ENCODE peak calls at places on chromosomes 12 and 14, in five cellular contexts. T is H1, D is HCT116, S is SK-N-SH, I is GM12878. R is an unnamed sample.

GRCh38 chr12:6630696-6631095 is 5.1 kb downstream of the LPAR5 start:
- DNase-seq in T (no peak), D (no peak), S (peak), I (no peak), R (no peak)

GRCh38 chr14:66000771-66001170 is 485.4 kb upstream of the CCDC196 start:
- DNase-seq in T (no peak), D (no peak), S (no peak), I (no peak), R (no peak)

GRCh38 chr14:31280871-31281220 is 73.3 kb upstream of the HECTD1 start:
- DNase-seq in T (no peak), D (no peak), S (no peak), I (no peak), R (no peak)

GRCh38 chr12:132199101-132199500 is 54.8 kb downstream of the NOC4L start:
- DNase-seq in T (no peak), D (no peak), S (no peak), I (no peak), R (no peak)

GRCh38 chr12:111426341-111427185 is 20.8 kb downstream of the SH2B3 start:
- DNase-seq in T (no peak), D (no peak), S (no peak), I (no peak), R (no peak)

GRCh38 chr14:82414853-82415539 is 881.3 kb upstream of the SEL1L start:
- DNase-seq in T (no peak), D (no peak), S (no peak), I (no peak), R (no peak)

GRCh38 chr14:99604766-99605298 is 825 bp upstream of the CCDC85C start:
- DNase-seq in T (no peak), D (no peak), S (peak), I (no peak), R (no peak)

GRCh38 chr12:78181544-78182162 is 351.0 kb downstream of the NAV3 start:
- DNase-seq in T (no peak), D (no peak), S (peak), I (no peak), R (no peak)

GRCh38 chr12:65300679-65301349 is 22.3 kb downstream of the MSRB3 start:
- DNase-seq in T (no peak), D (peak), S (no peak), I (no peak), R (no peak)

GRCh38 chr12:130177615-130178014 is 15.4 kb downstream of the FZD10 start:
- DNase-seq in T (no peak), D (no peak), S (no peak), I (no peak), R (no peak)

GRCh38 chr12:121114806-121115205 is 17.9 kb upstream of the P2RX7 start:
- DNase-seq in T (no peak), D (no peak), S (no peak), I (no peak), R (no peak)

GRCh38 chr14:24321212-24321975 is 10.1 kb downstream of the LTB4R start:
- DNase-seq in T (no peak), D (no peak), S (no peak), I (no peak), R (no peak)

GRCh38 chr14:63604626-63605025 is 37.0 kb downstream of the WDR89 start:
- DNase-seq in T (no peak), D (no peak), S (no peak), I (no peak), R (no peak)

GRCh38 chr12:43891856-43892574 is 56.1 kb downstream of the TMEM117 start:
- DNase-seq in T (no peak), D (no peak), S (no peak), I (no peak), R (no peak)

GRCh38 chr12:48903363-48903981 is 21.8 kb downstream of the FKBP11 start:
- DNase-seq in T (no peak), D (no peak), S (no peak), I (no peak), R (no peak)

GRCh38 chr12:2834581-2835491 is at the start of gene NRIP2:
- DNase-seq in T (peak), D (no peak), S (peak), I (no peak), R (no peak)

GRCh38 chr12:49097381-49097780 is 2.8 kb upstream of the DHH start:
- DNase-seq in T (no peak), D (no peak), S (no peak), I (no peak), R (no peak)

GRCh38 chr12:102879-103168 is 36.3 kb downstream of the IQSEC3 start:
- DNase-seq in T (peak), D (no peak), S (no peak), I (no peak), R (no peak)

GRCh38 chr14:100441271-100441947 is 118.3 kb downstream of the SLC25A47 start:
- DNase-seq in T (peak), D (no peak), S (no peak), I (no peak), R (no peak)

GRCh38 chr12:59716049-59716448 is 120.2 kb downstream of the SLC16A7 start:
- DNase-seq in T (no peak), D (no peak), S (no peak), I (no peak), R (no peak)

GRCh38 chr12:101087903-101088302 is 122.1 kb downstream of the SLC5A8 start:
- DNase-seq in T (no peak), D (no peak), S (no peak), I (no peak), R (no peak)

GRCh38 chr12:92706594-92706993 is 3.8 kb downstream of the PLEKHG7 start:
- DNase-seq in T (no peak), D (no peak), S (no peak), I (no peak), R (no peak)

GRCh38 chr12:108691995-108692808 is 39.1 kb downstream of the CORO1C start:
- DNase-seq in T (no peak), D (no peak), S (no peak), I (no peak), R (no peak)

GRCh38 chr14:54652188-54652889 is 85.4 kb downstream of the SAMD4A start:
- DNase-seq in T (no peak), D (peak), S (no peak), I (no peak), R (peak)

GRCh38 chr14:22531451-22532344 is 57.3 kb downstream of the DAD1 start:
- DNase-seq in T (no peak), D (no peak), S (no peak), I (peak), R (no peak)
- H3K4me3 ChIP-seq in T (no peak), D (no peak), S (no peak), I (peak), R (no peak)

GRCh38 chr14:106277503-106277902 is 751.1 kb downstream of the TMEM121 start:
- DNase-seq in T (no peak), D (no peak), S (peak), I (no peak), R (peak)

DNA sequence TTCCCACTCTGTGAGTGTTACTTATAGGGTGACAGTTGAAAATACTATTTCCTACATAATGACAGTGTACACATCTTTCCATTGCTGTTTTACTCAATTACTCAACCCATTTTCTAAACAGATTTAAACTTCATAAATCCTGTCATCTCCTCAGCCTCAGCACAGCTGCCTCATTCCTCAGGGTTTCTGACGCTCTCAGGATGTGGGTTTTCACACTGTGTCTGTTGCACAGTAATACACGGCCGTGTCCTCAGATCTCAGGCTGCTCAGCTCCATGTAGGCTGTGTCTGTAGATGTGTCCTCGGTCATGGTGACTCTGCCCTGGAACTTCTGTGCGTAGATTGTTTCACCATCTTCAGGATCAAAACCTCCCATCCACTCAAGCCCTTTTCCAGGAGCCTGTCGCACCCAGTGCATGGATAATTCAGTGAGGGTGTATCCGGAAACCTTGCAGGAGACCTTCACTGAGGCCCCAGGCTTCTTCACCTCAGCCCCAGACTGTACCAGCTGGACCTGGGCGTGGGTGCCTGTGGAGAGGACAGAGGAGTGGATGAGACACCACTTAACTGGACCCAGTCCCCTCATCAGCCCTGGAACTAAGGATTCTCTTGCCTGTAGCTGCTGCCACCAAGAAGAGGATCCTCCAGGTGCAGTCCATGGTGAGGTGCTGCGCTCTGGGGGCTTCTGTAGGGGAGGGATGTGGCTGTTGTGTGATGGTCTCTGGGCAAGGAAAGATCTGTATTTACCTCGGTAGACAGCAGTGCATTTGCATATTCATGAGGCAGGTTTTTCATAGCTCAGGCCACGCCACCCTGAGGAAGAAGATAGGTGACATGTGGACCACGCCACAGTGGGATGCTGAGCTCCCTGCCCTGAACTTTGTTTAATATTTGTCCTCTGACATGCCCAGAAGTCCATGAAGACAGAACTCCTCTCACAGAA is 750.2 kb downstream of the TMEM121 start:
- DNase-seq in T (no peak), D (no peak), S (no peak), I (no peak), R (no peak)
- TF ChIP-seq SIN3A in T (no peak), D (no peak), S (no peak), I (no peak), R (no peak)

GRCh38 chr14:51396222-51396815 is 156.3 kb downstream of the TMX1 start:
- DNase-seq in T (no peak), D (no peak), S (no peak), I (no peak), R (peak)
- TF ChIP-seq POLR2AphosphoS5 in T (no peak), D (no peak), S (peak), I (no peak), R (no peak)

GRCh38 chr12:23950011-23950774 is 723 bp upstream of the SOX5 start:
- DNase-seq in T (peak), D (no peak), S (peak), I (no peak), R (no peak)

GRCh38 chr12:23949212-23950010 is at the start of gene SOX5:
- DNase-seq in T (peak), D (no peak), S (peak), I (no peak), R (no peak)

GRCh38 chr12:23952071-23952470 is 2.6 kb upstream of the SOX5 start:
- DNase-seq in T (no peak), D (no peak), S (no peak), I (no peak), R (no peak)

GRCh38 chr12:23954332-23954731 is 4.9 kb upstream of the SOX5 start:
- DNase-seq in T (no peak), D (no peak), S (no peak), I (no peak), R (no peak)

DNA sequence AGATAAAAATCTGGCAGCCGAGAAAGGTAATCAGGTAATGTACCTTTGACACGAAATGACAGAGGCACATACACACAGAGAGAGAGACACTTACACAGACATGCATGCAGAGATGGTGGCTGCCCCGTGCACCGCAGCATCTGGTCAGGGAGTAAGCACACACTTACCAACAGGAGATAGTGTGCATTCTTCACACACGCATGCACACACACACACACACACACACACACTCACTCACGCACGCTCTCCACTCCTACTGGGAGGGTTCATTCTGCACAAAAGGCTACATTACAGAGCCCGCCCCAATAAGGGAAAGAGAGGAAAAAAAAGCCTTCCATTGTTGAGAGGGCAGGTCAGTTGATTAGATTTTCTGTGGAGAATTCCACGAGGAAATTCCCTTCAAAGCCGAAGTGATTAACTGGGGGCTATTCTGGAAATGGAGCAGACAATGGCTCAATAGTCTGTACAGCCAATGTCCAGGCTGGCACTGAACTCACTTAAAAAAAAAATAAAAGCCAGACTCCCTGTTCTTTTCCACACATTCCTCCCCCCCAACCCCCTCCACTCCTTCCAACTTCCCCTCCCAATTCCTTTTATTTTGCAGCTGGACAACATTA is 1.4 kb upstream of the SOX5 start:
- DNase-seq in T (peak), D (no peak), S (peak), I (no peak), R (no peak)
- H3K4me3 ChIP-seq in T (peak), D (no peak), S (peak), I (no peak), R (no peak)

DNA sequence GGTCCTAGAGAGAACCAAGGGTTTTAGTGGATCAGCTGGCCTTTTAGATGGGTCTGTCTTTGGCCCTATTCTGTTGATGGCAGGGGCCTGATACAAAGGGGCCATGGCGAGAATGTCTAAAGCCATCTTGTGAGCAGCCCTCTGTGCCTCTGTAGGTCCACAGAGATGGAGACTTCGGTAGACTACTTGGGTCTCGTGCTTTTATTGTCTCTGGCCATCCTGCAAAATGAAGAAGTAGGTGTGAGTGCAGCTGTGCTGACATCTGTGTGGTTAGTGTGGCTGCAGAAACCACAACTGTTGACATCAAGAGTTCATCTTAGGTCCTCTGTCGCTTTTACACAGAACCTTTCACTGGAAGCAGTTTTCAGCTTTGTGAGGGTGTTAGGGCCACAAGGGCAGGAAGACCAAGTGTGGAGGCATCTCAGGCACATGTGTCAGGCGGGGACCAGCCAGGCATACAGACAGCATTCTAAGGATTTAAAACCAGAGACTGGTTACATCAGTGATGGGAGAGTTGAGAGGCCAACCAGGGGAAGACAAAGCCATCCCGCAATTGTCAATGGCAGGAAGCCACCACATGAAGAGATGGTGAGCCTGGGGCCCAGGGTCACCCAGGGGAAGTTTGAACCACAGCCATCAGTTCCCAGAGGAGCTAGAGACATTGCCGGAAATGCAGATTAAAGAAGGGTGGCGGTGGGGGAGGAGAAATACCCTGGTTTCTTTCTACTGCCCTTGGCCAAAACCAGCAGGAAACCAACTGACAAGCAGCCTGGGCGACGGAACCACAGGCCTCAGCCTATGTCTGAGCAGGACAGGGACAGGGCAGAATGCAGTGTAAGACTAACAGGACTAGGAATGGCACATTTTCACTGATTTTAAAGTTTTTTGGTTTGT is 13.0 kb upstream of the TPCN1 start:
- DNase-seq in T (no peak), D (no peak), S (no peak), I (peak), R (no peak)
- TF ChIP-seq SIN3A in T (no peak), D (no peak), S (no peak), I (no peak), R (no peak)

GRCh38 chr12:118107694-118108093 is 3.9 kb upstream of the VSIG10 start:
- DNase-seq in T (no peak), D (no peak), S (no peak), I (no peak), R (no peak)
- TF ChIP-seq POLR2AphosphoS5 in T (no peak), D (no peak), S (no peak), I (no peak), R (no peak)

GRCh38 chr12:94621662-94622359 is 28.5 kb downstream of the TMCC3 start:
- DNase-seq in T (no peak), D (no peak), S (no peak), I (peak), R (no peak)
- H3K4me3 ChIP-seq in T (no peak), D (peak), S (no peak), I (peak), R (peak)